ENCODE peak calls at places on chromosomes 5 and 9, in five cellular contexts. N is WERI-Rb-1, T is WTC11, S is psoas muscle, Z is left lung. R is an unnamed sample.
A peak's percentile ranks its signal among the peaks of the same experiment; 100 is the strongest.

GRCh38 chr9:110031511-110032173 is 176.3 kb downstream of the C9orf152 start:
- DNase-seq in S (no peak), Z (no peak), T (no peak), N (no peak), R (no peak)

GRCh38 chr9:133813749-133814585 is 75.8 kb upstream of the SARDH start:
- DNase-seq in T (no peak), N (peak; percentile 97), S (peak; percentile 83), Z (no peak), R (peak; percentile 58)

GRCh38 chr5:149403923-149404745 is 25.0 kb upstream of the IL17B start:
- DNase-seq in N (no peak), Z (no peak), T (no peak), S (no peak), R (no peak)

GRCh38 chr5:125316913-125317545 is 570.6 kb upstream of the ZNF608 start:
- DNase-seq in N (peak; percentile 13), S (no peak), Z (no peak), T (no peak), R (no peak)

GRCh38 chr9:89179920-89180667 is 1.5 kb upstream of the SHC3 start:
- DNase-seq in Z (peak; percentile 91), T (peak; percentile 86), N (peak; percentile 93), S (peak; percentile 92), R (peak; percentile 93)

GRCh38 chr9:134854541-134854981 is 26.0 kb upstream of the FCN2 start:
- DNase-seq in S (no peak), N (peak; percentile 54), T (no peak), Z (no peak), R (no peak)

GRCh38 chr5:132259061-132259851 is 1.8 kb downstream of the PDLIM4 start:
- DNase-seq in Z (peak; percentile 56), S (peak; percentile 84), T (no peak), N (peak; percentile 79), R (no peak)

GRCh38 chr5:102582706-102583105 is 83.9 kb upstream of the SLCO6A1 start:
- DNase-seq in S (no peak), N (no peak), T (no peak), Z (no peak), R (no peak)

GRCh38 chr9:114235113-114235589 is 79.8 kb downstream of the COL27A1 start:
- DNase-seq in T (no peak), N (no peak), S (no peak), Z (no peak), R (no peak)

GRCh38 chr5:31502506-31502905 is 29.4 kb downstream of the DROSHA start:
- DNase-seq in Z (no peak), T (no peak), N (no peak), S (no peak), R (peak; percentile 58)

GRCh38 chr9:79765466-79765865 is 193.7 kb downstream of the TLE4 start:
- DNase-seq in S (no peak), N (no peak), Z (no peak), T (no peak), R (no peak)

GRCh38 chr5:171521219-171521633 is 101.8 kb downstream of the FGF18 start:
- DNase-seq in S (peak; percentile 68), N (no peak), T (no peak), Z (no peak), R (peak; percentile 33)
- TF ChIP-seq CTCF in S (no peak), N (no peak), T (no peak), Z (no peak), R (no peak)

DNA sequence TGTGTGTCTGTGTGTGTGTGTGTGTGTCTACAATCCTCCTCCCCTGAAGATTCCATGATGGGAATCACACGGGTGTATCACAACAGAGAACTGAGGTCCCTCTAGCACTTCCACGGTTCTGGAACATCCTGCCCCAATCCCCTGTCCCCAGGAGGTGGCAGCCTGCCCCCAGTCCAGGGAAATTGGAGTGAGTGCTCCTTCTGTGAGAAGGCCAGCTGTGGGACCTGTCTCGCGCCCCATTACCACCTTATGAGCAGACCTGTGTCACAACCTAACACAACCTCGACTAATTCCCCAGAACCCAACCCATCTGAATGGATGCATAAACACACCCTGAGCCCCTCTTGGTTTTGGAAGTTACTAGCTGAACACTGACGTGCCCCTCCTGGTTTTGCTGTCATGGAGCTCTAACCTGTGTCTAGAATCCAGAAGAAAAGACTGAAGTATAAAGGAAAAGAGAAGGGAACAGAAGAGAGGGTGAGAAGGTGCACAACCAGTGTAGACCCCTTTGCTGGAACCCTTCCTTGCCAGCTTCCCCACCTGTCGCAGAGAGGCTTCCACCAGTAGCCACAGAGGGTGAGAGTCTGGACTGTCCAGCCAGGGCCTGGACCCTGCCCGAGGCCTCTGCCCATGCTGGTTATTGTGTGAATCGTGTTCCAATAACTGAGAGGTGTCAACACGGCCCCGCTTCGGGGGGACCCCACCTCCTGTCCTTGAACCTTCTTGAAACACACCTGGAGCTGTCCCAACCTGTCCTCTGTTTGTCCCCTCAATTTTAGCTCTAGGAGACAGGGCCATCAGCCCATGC is 3.4 kb downstream of the BTNL9 start:
- DNase-seq in T (no peak), Z (no peak), S (no peak), N (no peak), R (no peak)
- TF ChIP-seq CTCF in T (no peak), Z (no peak), S (peak; percentile 5), N (no peak), R (no peak)

DNA sequence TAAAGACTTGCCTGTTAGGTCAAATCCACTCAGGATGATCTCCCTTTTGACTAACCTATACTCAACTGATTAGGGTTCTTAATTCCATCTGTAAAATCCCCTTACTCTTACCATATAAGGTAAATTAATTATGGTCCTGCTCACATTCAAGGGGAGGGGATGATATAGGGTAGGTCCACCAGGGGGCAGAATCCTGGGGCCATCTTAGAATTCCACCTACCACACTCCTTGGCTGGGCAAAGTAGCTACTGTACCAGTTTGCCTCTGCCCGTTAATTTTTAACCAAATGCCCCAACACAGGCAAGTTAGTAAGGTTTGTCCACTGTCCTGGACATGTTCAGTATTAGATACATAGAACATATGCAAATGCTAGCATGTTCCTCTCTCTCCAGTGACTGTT is 262.4 kb downstream of the SEMA5A start:
- DNase-seq in N (no peak), S (no peak), T (no peak), Z (no peak), R (no peak)
- TF ChIP-seq CTCF in N (peak; percentile 36), S (no peak), T (peak; percentile 19), Z (no peak), R (no peak)

GRCh38 chr9:91182429-91182828 is 179.3 kb downstream of the AUH start:
- DNase-seq in S (no peak), T (no peak), Z (no peak), N (no peak), R (no peak)
- TF ChIP-seq CTCF in S (no peak), T (no peak), Z (no peak), N (peak; percentile 27), R (no peak)

GRCh38 chr9:137244486-137245449 is 3.7 kb downstream of the TUBB4B start:
- DNase-seq in N (no peak), Z (no peak), T (peak; percentile 33), S (no peak), R (no peak)
- TF ChIP-seq CTCF in N (no peak), Z (no peak), T (no peak), S (no peak), R (no peak)

DNA sequence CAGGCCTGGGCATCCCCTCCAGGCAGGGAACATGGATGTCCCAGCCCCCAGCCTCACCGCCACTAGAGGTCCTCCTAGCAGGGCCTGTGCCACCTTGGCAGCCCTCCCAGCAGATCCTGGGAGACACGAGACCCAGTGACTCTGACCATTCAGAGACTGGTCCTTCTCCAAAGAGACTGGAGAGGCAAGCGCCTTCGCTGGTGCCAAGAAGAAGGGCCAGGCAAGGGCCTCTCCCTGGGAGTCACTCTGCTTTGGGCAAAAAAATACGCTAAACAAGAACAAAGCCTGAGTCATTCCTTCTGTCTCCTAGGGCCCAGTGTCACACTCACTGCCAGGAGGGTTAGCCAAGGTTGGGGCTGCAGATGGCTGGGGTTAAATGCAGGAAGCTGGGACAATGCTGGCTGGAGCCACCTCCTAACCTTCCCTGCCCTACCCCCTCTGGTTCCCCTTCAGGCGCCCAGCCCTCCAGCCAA is 35.3 kb upstream of the SMIM23 start:
- DNase-seq in S (peak; percentile 83), T (peak; percentile 63), Z (no peak), N (peak; percentile 22), R (no peak)
- TF ChIP-seq CTCF in S (no peak), T (no peak), Z (no peak), N (peak; percentile 51), R (no peak)

R was measured in dorsolateral prefrontal cortex.